ENCODE peak calls at places on chromosomes 11 and 22, in eight cellular contexts. C is H54; M is ovary; H is NCI-H345; S is effector memory CD8-positive, alpha-beta T cell; G is NCI-H526; E is stimulated activated CD4-positive, alpha-beta T cell treated with anti-CD3 and anti-CD28 coated beads, Interleukin-2, amount 100 ng/mL, for 24 hours; Q is hepatic stellate cell. N is an unnamed sample.

GRCh38 chr11:27040302-27041115 is at the start of gene BBOX1:
- DNase-seq in C (no peak), M (no peak), H (peak), S (no peak), G (no peak), E (no peak), Q (no peak), N (no peak)

GRCh38 chr11:5203366-5203765 is 2.9 kb upstream of the OR51V1 start:
- DNase-seq in C (no peak), M (no peak), H (no peak), S (no peak), G (no peak), E (no peak), Q (no peak), N (no peak)

GRCh38 chr11:120133216-120134105 is 4.5 kb downstream of the TRIM29 start:
- DNase-seq in C (no peak), M (peak), H (no peak), S (no peak), G (no peak), E (no peak), Q (no peak), N (no peak)

GRCh38 chr11:66497206-66497605 is 13.2 kb upstream of the BBS1 start:
- DNase-seq in C (no peak), M (no peak), H (no peak), S (no peak), G (no peak), E (no peak), Q (no peak), N (no peak)

GRCh38 chr22:17065433-17065832 is 19.4 kb upstream of the IL17RA start:
- DNase-seq in C (no peak), M (no peak), H (no peak), S (no peak), G (no peak), E (no peak), Q (no peak), N (no peak)

GRCh38 chr11:106624377-106624776 is 393.9 kb downstream of the GUCY1A2 start:
- DNase-seq in C (no peak), M (no peak), H (no peak), S (no peak), G (peak), E (no peak), Q (no peak), N (no peak)

GRCh38 chr11:126352163-126352562 is 3.3 kb upstream of the ST3GAL4 start:
- DNase-seq in C (no peak), M (peak), H (no peak), S (no peak), G (no peak), E (no peak), Q (no peak), N (no peak)

GRCh38 chr11:64786308-64786707 is 8.0 kb upstream of the SF1 start:
- DNase-seq in C (no peak), M (peak), H (no peak), S (no peak), G (no peak), E (no peak), Q (no peak), N (no peak)

GRCh38 chr11:59669611-59670009 is 773 bp upstream of the PATL1 start:
- DNase-seq in C (peak), M (peak), H (no peak), S (no peak), G (no peak), E (no peak), Q (peak), N (no peak)

N was measured in CD8-positive, alpha-beta memory T cell.